ENCODE peak calls at places on chromosomes 3 and 15, in four cellular contexts. One of them, this sample, is unnamed.

GRCh38 chr15:66252411-66253295 is 897 bp downstream of the MEGF11 start:
- DNase-seq in fibroblast of lung: peak
- DNase-seq in bronchial epithelial cell: peak
- DNase-seq in dorsolateral prefrontal cortex: peak
- DNase-seq in this sample: peak

GRCh38 chr3:175073209-175073905 is 214.2 kb downstream of the NAALADL2 start:
- DNase-seq in bronchial epithelial cell: no peak
- DNase-seq in dorsolateral prefrontal cortex: no peak
- DNase-seq in fibroblast of lung: peak
- DNase-seq in this sample: peak

GRCh38 chr3:32384938-32385337 is 6.7 kb upstream of the CMTM7 start:
- DNase-seq in bronchial epithelial cell: no peak
- DNase-seq in fibroblast of lung: no peak
- DNase-seq in dorsolateral prefrontal cortex: no peak
- DNase-seq in this sample: no peak

GRCh38 chr3:191282262-191283215 is 46.7 kb upstream of the CCDC50 start:
- DNase-seq in fibroblast of lung: peak
- DNase-seq in dorsolateral prefrontal cortex: no peak
- DNase-seq in bronchial epithelial cell: no peak
- DNase-seq in this sample: no peak

GRCh38 chr3:151931171-151931570 is 57.7 kb downstream of the SUCNR1 start:
- DNase-seq in bronchial epithelial cell: no peak
- DNase-seq in dorsolateral prefrontal cortex: no peak
- DNase-seq in fibroblast of lung: peak
- DNase-seq in this sample: no peak

GRCh38 chr3:133040696-133041523 is 2.7 kb downstream of the TMEM108 start:
- DNase-seq in fibroblast of lung: peak
- DNase-seq in dorsolateral prefrontal cortex: peak
- DNase-seq in bronchial epithelial cell: peak
- DNase-seq in this sample: peak

GRCh38 chr15:58454950-58455401 is 23.2 kb downstream of the LIPC start:
- DNase-seq in fibroblast of lung: no peak
- DNase-seq in bronchial epithelial cell: no peak
- DNase-seq in dorsolateral prefrontal cortex: no peak
- DNase-seq in this sample: no peak

GRCh38 chr3:53473422-53473821 is 21.0 kb upstream of the CACNA1D start:
- DNase-seq in fibroblast of lung: no peak
- DNase-seq in dorsolateral prefrontal cortex: no peak
- DNase-seq in bronchial epithelial cell: no peak
- DNase-seq in this sample: no peak

GRCh38 chr15:80399508-80399907 is 4.7 kb upstream of the ARNT2 start:
- DNase-seq in fibroblast of lung: no peak
- DNase-seq in dorsolateral prefrontal cortex: no peak
- DNase-seq in bronchial epithelial cell: no peak
- DNase-seq in this sample: no peak

GRCh38 chr3:100902572-100902971 is 90.6 kb downstream of the ABI3BP start:
- DNase-seq in bronchial epithelial cell: peak
- DNase-seq in dorsolateral prefrontal cortex: no peak
- DNase-seq in fibroblast of lung: no peak
- DNase-seq in this sample: peak

GRCh38 chr3:49263490-49263889 is 13.5 kb downstream of the C3orf62 start:
- DNase-seq in dorsolateral prefrontal cortex: no peak
- DNase-seq in fibroblast of lung: peak
- DNase-seq in bronchial epithelial cell: no peak
- DNase-seq in this sample: no peak

GRCh38 chr15:60798821-60799220 is 319.9 kb upstream of the ICE2 start:
- DNase-seq in bronchial epithelial cell: peak
- DNase-seq in dorsolateral prefrontal cortex: no peak
- DNase-seq in fibroblast of lung: peak
- DNase-seq in this sample: peak

GRCh38 chr3:194872669-194872977 is 186.9 kb downstream of the FAM43A start:
- DNase-seq in bronchial epithelial cell: peak
- DNase-seq in dorsolateral prefrontal cortex: no peak
- DNase-seq in fibroblast of lung: no peak
- DNase-seq in this sample: peak

GRCh38 chr3:141798455-141798854 is 35.2 kb downstream of the GRK7 start:
- DNase-seq in dorsolateral prefrontal cortex: no peak
- DNase-seq in bronchial epithelial cell: no peak
- DNase-seq in fibroblast of lung: no peak
- DNase-seq in this sample: no peak

GRCh38 chr3:184766555-184767261 is 45.3 kb upstream of the VPS8 start:
- DNase-seq in fibroblast of lung: peak
- DNase-seq in dorsolateral prefrontal cortex: no peak
- DNase-seq in bronchial epithelial cell: peak
- DNase-seq in this sample: peak

GRCh38 chr3:127158614-127159221 is 34.2 kb upstream of the PRR23E start:
- DNase-seq in fibroblast of lung: peak
- DNase-seq in bronchial epithelial cell: no peak
- DNase-seq in dorsolateral prefrontal cortex: no peak
- DNase-seq in this sample: no peak

GRCh38 chr3:54863806-54864205 is 64.1 kb downstream of the LRTM1 start:
- DNase-seq in fibroblast of lung: no peak
- DNase-seq in bronchial epithelial cell: no peak
- DNase-seq in dorsolateral prefrontal cortex: no peak
- DNase-seq in this sample: no peak

GRCh38 chr3:15647629-15648167 is 46.2 kb downstream of the BTD start:
- DNase-seq in bronchial epithelial cell: peak
- DNase-seq in fibroblast of lung: peak
- DNase-seq in dorsolateral prefrontal cortex: no peak
- DNase-seq in this sample: peak

GRCh38 chr3:78707094-78707493 is 1060.7 kb downstream of the ROBO1 start:
- DNase-seq in dorsolateral prefrontal cortex: no peak
- DNase-seq in fibroblast of lung: no peak
- DNase-seq in bronchial epithelial cell: no peak
- DNase-seq in this sample: no peak

GRCh38 chr15:37056168-37056893 is 44.0 kb downstream of the MEIS2 start:
- DNase-seq in fibroblast of lung: no peak
- DNase-seq in dorsolateral prefrontal cortex: no peak
- DNase-seq in bronchial epithelial cell: peak
- DNase-seq in this sample: peak

GRCh38 chr3:154971771-154972326 is 108.3 kb upstream of the MME start:
- DNase-seq in bronchial epithelial cell: peak
- DNase-seq in fibroblast of lung: peak
- DNase-seq in dorsolateral prefrontal cortex: no peak
- DNase-seq in this sample: peak

GRCh38 chr3:105253225-105253624 is 113.5 kb upstream of the ALCAM start:
- DNase-seq in bronchial epithelial cell: no peak
- DNase-seq in dorsolateral prefrontal cortex: no peak
- DNase-seq in fibroblast of lung: no peak
- DNase-seq in this sample: no peak

GRCh38 chr3:27133062-27133461 is 236.1 kb downstream of the NEK10 start:
- DNase-seq in dorsolateral prefrontal cortex: no peak
- DNase-seq in bronchial epithelial cell: no peak
- DNase-seq in fibroblast of lung: no peak
- DNase-seq in this sample: no peak

GRCh38 chr3:54527953-54528352 is 399.9 kb downstream of the LRTM1 start:
- DNase-seq in fibroblast of lung: peak
- DNase-seq in bronchial epithelial cell: no peak
- DNase-seq in dorsolateral prefrontal cortex: no peak
- DNase-seq in this sample: peak

GRCh38 chr3:52291508-52292181 is 4.0 kb downstream of the GLYCTK start:
- DNase-seq in bronchial epithelial cell: no peak
- DNase-seq in fibroblast of lung: no peak
- DNase-seq in dorsolateral prefrontal cortex: no peak
- DNase-seq in this sample: no peak

GRCh38 chr3:127423856-127424765 is 136.3 kb upstream of the PRR20G start:
- DNase-seq in dorsolateral prefrontal cortex: no peak
- DNase-seq in fibroblast of lung: no peak
- DNase-seq in bronchial epithelial cell: no peak
- DNase-seq in this sample: no peak

GRCh38 chr3:125582707-125583106 is 12.6 kb downstream of the OSBPL11 start:
- DNase-seq in bronchial epithelial cell: no peak
- DNase-seq in dorsolateral prefrontal cortex: no peak
- DNase-seq in fibroblast of lung: peak
- DNase-seq in this sample: peak

DNA sequence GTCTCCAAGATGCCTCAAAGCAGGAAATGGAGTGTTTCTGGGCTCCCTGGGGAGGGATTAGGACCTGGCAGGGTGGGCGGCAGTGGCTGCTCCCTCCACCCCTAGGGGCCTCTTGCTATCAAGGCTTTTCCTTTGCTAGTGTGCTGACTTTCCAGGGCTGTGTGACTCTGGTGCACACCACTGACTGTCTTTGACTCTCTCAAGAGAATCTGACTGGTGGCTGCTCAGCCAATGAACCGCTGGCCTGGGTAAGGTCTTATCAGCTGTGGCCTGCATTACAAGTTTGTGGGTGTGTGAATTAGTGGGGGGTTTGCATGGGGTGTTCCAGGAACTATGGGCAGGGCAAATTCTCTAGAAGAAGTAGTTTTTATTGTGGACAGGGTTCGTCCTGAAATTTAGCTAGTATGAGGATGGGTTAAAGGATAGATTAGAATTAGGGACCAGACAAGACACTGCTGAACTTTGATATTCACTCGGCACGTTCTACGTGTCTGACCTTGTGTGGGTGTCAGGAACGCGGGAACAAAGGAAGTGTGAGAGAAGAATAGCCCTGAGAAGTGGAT is 29.5 kb downstream of the SIAH2 start:
- DNase-seq in dorsolateral prefrontal cortex: no peak
- DNase-seq in bronchial epithelial cell: peak
- DNase-seq in fibroblast of lung: no peak
- DNase-seq in this sample: no peak
- TF ChIP-seq CTCF in dorsolateral prefrontal cortex: no peak
- TF ChIP-seq CTCF in bronchial epithelial cell: no peak
- TF ChIP-seq CTCF in fibroblast of lung: no peak
- TF ChIP-seq CTCF in this sample: no peak

GRCh38 chr3:161556533-161556932 is 59.9 kb downstream of the OTOL1 start:
- DNase-seq in bronchial epithelial cell: no peak
- DNase-seq in dorsolateral prefrontal cortex: no peak
- DNase-seq in fibroblast of lung: no peak
- DNase-seq in this sample: no peak
- TF ChIP-seq CTCF in bronchial epithelial cell: no peak
- TF ChIP-seq CTCF in dorsolateral prefrontal cortex: no peak
- TF ChIP-seq CTCF in fibroblast of lung: no peak
- TF ChIP-seq CTCF in this sample: no peak

GRCh38 chr15:74976159-74976558 is 19.2 kb upstream of the SCAMP5 start:
- DNase-seq in dorsolateral prefrontal cortex: no peak
- DNase-seq in fibroblast of lung: no peak
- DNase-seq in bronchial epithelial cell: no peak
- DNase-seq in this sample: no peak
- TF ChIP-seq CTCF in dorsolateral prefrontal cortex: no peak
- TF ChIP-seq CTCF in fibroblast of lung: no peak
- TF ChIP-seq CTCF in bronchial epithelial cell: no peak
- TF ChIP-seq CTCF in this sample: no peak

DNA sequence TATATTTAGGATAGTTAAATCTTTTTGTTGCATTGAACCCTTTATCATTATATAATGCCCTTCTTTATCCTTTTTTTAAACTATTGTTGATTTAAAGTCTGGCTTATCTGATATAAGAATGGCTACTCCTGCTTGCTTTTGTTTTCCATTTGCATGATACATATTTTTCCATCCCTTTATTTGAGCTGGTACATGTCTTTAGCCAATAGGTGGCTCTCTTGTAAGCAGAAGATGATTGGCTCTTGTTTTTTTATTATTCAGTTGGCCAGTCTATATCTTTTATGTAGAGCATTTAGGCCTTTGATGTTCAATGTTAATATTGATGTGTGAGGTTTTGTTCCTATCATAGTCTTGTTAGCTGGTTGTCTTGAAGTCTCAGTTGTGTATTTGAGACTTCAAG is 99.5 kb upstream of the MCTP2 start:
- DNase-seq in bronchial epithelial cell: peak
- DNase-seq in dorsolateral prefrontal cortex: no peak
- DNase-seq in fibroblast of lung: no peak
- DNase-seq in this sample: no peak
- TF ChIP-seq CTCF in bronchial epithelial cell: no peak
- TF ChIP-seq CTCF in dorsolateral prefrontal cortex: no peak
- TF ChIP-seq CTCF in fibroblast of lung: no peak
- TF ChIP-seq CTCF in this sample: no peak

GRCh38 chr15:98718426-98719168 is 70.3 kb downstream of the IGF1R start:
- DNase-seq in bronchial epithelial cell: no peak
- DNase-seq in fibroblast of lung: no peak
- DNase-seq in dorsolateral prefrontal cortex: no peak
- DNase-seq in this sample: no peak
- TF ChIP-seq CTCF in bronchial epithelial cell: no peak
- TF ChIP-seq CTCF in fibroblast of lung: no peak
- TF ChIP-seq CTCF in dorsolateral prefrontal cortex: no peak
- TF ChIP-seq CTCF in this sample: no peak

DNA sequence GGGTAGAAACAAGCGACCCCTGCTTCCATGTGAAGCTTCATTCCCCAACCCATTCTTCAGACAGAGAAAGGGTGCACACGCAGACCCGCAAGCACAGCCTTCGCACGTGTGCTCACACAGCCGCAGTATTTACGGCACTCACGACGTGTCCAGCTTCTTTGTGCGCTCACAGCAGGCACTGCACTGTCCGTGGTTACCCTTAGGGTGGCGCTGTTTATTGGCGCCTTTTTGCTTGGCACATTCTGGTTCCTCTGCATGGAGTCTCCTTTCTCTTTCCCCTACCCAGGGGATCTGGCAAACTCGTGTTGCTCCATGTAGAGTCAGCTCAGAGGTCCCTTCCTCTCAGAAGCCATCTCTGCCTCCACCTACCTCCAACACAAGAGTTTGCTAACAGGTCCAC is 115.1 kb downstream of the SLCO3A1 start:
- DNase-seq in bronchial epithelial cell: no peak
- DNase-seq in dorsolateral prefrontal cortex: no peak
- DNase-seq in fibroblast of lung: no peak
- DNase-seq in this sample: no peak
- TF ChIP-seq CTCF in bronchial epithelial cell: no peak
- TF ChIP-seq CTCF in dorsolateral prefrontal cortex: no peak
- TF ChIP-seq CTCF in fibroblast of lung: no peak
- TF ChIP-seq CTCF in this sample: peak

DNA sequence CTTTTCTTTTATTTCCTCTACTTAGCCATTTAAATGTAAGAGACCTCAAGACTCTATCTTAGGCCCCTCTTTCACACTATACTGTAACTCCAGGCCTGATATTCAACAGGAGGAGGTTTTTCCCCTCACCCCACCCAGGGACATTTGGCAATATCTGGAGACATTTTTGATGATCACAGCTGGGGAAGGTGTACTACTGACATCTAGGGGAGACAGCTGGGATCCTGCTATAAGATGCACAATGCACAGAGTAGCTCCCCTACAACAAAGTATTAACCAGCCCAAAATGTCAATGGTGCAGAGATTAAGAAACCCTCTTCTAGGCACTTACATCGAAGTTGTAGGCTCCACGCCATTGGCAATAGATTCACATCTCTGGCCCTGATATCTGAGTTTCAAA is 517.5 kb upstream of the UBE2E2 start:
- DNase-seq in fibroblast of lung: peak
- DNase-seq in dorsolateral prefrontal cortex: no peak
- DNase-seq in bronchial epithelial cell: peak
- DNase-seq in this sample: peak
- TF ChIP-seq CTCF in fibroblast of lung: no peak
- TF ChIP-seq CTCF in dorsolateral prefrontal cortex: no peak
- TF ChIP-seq CTCF in bronchial epithelial cell: peak
- TF ChIP-seq CTCF in this sample: peak

DNA sequence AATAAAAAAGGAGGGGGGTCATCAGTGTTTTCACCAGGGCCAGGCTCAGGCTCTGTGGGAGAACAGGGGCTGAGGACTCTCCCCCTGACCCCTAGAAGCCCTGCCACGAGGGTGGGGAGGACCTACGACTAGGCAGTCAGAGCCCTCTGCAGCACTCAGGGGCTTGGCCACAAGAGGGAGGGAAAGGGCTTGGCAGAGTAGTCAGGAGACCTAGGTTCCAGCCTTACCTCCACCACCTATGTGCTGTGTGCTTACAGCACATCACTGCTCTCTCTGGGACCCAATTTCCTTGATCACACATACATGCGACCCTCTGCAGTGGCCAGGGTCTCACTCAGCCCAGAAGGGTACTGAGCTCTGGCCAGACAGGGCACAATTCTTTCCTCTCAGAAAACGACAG is 16.3 kb upstream of the SKIC8 start:
- DNase-seq in dorsolateral prefrontal cortex: no peak
- DNase-seq in bronchial epithelial cell: no peak
- DNase-seq in fibroblast of lung: no peak
- DNase-seq in this sample: peak
- TF ChIP-seq CTCF in dorsolateral prefrontal cortex: no peak
- TF ChIP-seq CTCF in bronchial epithelial cell: peak
- TF ChIP-seq CTCF in fibroblast of lung: no peak
- TF ChIP-seq CTCF in this sample: no peak